ENCODE peak calls at places on chromosomes 2 and 18, in six cellular contexts. One of them, this sample, is unnamed.

GRCh38 chr2:241035142-241035817 is 36.9 kb downstream of the SNED1 start:
- DNase-seq in tibial artery: no peak
- DNase-seq in tibial nerve: no peak
- DNase-seq in brain microvascular endothelial cell: no peak
- DNase-seq in B cell: peak; percentile 67
- DNase-seq in esophagus squamous epithelium: no peak
- DNase-seq in this sample: peak; percentile 37

GRCh38 chr18:4672152-4672551 is 217.0 kb upstream of the DLGAP1 start:
- DNase-seq in tibial nerve: no peak
- DNase-seq in esophagus squamous epithelium: no peak
- DNase-seq in tibial artery: no peak
- DNase-seq in B cell: no peak
- DNase-seq in brain microvascular endothelial cell: no peak
- DNase-seq in this sample: no peak

GRCh38 chr2:150472122-150472899 is 15.2 kb downstream of the RND3 start:
- DNase-seq in esophagus squamous epithelium: no peak
- DNase-seq in tibial nerve: peak; percentile 29
- DNase-seq in B cell: no peak
- DNase-seq in brain microvascular endothelial cell: peak; percentile 93
- DNase-seq in tibial artery: peak; percentile 76
- DNase-seq in this sample: no peak

GRCh38 chr2:26567534-26567933 is 73.6 kb downstream of the CIB4 start:
- DNase-seq in B cell: no peak
- DNase-seq in brain microvascular endothelial cell: no peak
- DNase-seq in tibial artery: peak; percentile 29
- DNase-seq in tibial nerve: no peak
- DNase-seq in esophagus squamous epithelium: no peak
- DNase-seq in this sample: no peak

GRCh38 chr2:240600451-240600961 is 14.0 kb downstream of the CAPN10 start:
- DNase-seq in brain microvascular endothelial cell: no peak
- DNase-seq in tibial nerve: no peak
- DNase-seq in esophagus squamous epithelium: no peak
- DNase-seq in B cell: no peak
- DNase-seq in tibial artery: peak; percentile 53
- DNase-seq in this sample: no peak

GRCh38 chr2:71454221-71455010 is 1.1 kb downstream of the DYSF start:
- DNase-seq in B cell: no peak
- DNase-seq in tibial artery: peak; percentile 85
- DNase-seq in esophagus squamous epithelium: no peak
- DNase-seq in tibial nerve: no peak
- DNase-seq in brain microvascular endothelial cell: no peak
- DNase-seq in this sample: no peak

GRCh38 chr2:176088048-176088936 is 4.2 kb upstream of the HOXD13 start:
- DNase-seq in tibial nerve: peak; percentile 36
- DNase-seq in tibial artery: peak; percentile 71
- DNase-seq in B cell: no peak
- DNase-seq in esophagus squamous epithelium: no peak
- DNase-seq in brain microvascular endothelial cell: peak; percentile 15
- DNase-seq in this sample: peak; percentile 54

GRCh38 chr2:158403237-158403636 is 53.3 kb downstream of the CCDC148 start:
- DNase-seq in brain microvascular endothelial cell: no peak
- DNase-seq in tibial nerve: no peak
- DNase-seq in B cell: no peak
- DNase-seq in tibial artery: no peak
- DNase-seq in esophagus squamous epithelium: no peak
- DNase-seq in this sample: no peak

GRCh38 chr2:211745295-211746097 is 793.1 kb downstream of the ERBB4 start:
- DNase-seq in esophagus squamous epithelium: no peak
- DNase-seq in tibial nerve: peak; percentile 7
- DNase-seq in B cell: peak; percentile 13
- DNase-seq in brain microvascular endothelial cell: peak; percentile 65
- DNase-seq in tibial artery: no peak
- DNase-seq in this sample: peak; percentile 50

GRCh38 chr2:21467910-21468309 is 344.1 kb downstream of the TDRD15 start:
- DNase-seq in tibial nerve: no peak
- DNase-seq in tibial artery: no peak
- DNase-seq in esophagus squamous epithelium: no peak
- DNase-seq in brain microvascular endothelial cell: no peak
- DNase-seq in B cell: no peak
- DNase-seq in this sample: no peak

GRCh38 chr2:120802161-120802560 is 66.5 kb downstream of the GLI2 start:
- DNase-seq in tibial nerve: peak; percentile 22
- DNase-seq in tibial artery: no peak
- DNase-seq in brain microvascular endothelial cell: no peak
- DNase-seq in B cell: no peak
- DNase-seq in esophagus squamous epithelium: no peak
- DNase-seq in this sample: no peak

GRCh38 chr18:46946656-46947282 is 29.4 kb downstream of the KATNAL2 start:
- DNase-seq in brain microvascular endothelial cell: peak; percentile 96
- DNase-seq in B cell: peak; percentile 70
- DNase-seq in tibial nerve: peak; percentile 60
- DNase-seq in esophagus squamous epithelium: no peak
- DNase-seq in tibial artery: peak; percentile 80
- DNase-seq in this sample: peak; percentile 79

GRCh38 chr2:56449449-56449860 is 265.7 kb downstream of the CCDC85A start:
- DNase-seq in B cell: no peak
- DNase-seq in tibial artery: no peak
- DNase-seq in esophagus squamous epithelium: no peak
- DNase-seq in brain microvascular endothelial cell: no peak
- DNase-seq in tibial nerve: no peak
- DNase-seq in this sample: no peak

GRCh38 chr18:58195278-58195721 is 151.3 kb downstream of the NEDD4L start:
- DNase-seq in brain microvascular endothelial cell: no peak
- DNase-seq in B cell: peak; percentile 38
- DNase-seq in tibial nerve: no peak
- DNase-seq in esophagus squamous epithelium: no peak
- DNase-seq in tibial artery: no peak
- DNase-seq in this sample: peak; percentile 30

GRCh38 chr18:3595282-3596273 is 145.6 kb downstream of the TGIF1 start:
- DNase-seq in tibial artery: no peak
- DNase-seq in brain microvascular endothelial cell: peak; percentile 92
- DNase-seq in esophagus squamous epithelium: no peak
- DNase-seq in B cell: peak; percentile 44
- DNase-seq in tibial nerve: peak; percentile 48
- DNase-seq in this sample: peak; percentile 54

GRCh38 chr2:210681481-210681880 is 125.1 kb downstream of the CPS1 start:
- DNase-seq in brain microvascular endothelial cell: no peak
- DNase-seq in tibial nerve: no peak
- DNase-seq in tibial artery: no peak
- DNase-seq in B cell: no peak
- DNase-seq in esophagus squamous epithelium: no peak
- DNase-seq in this sample: no peak

GRCh38 chr2:71510196-71510807 is 56.9 kb downstream of the DYSF start:
- DNase-seq in tibial artery: peak; percentile 81
- DNase-seq in esophagus squamous epithelium: no peak
- DNase-seq in tibial nerve: peak; percentile 72
- DNase-seq in brain microvascular endothelial cell: peak; percentile 55
- DNase-seq in B cell: peak; percentile 75
- DNase-seq in this sample: peak; percentile 84

GRCh38 chr18:24414349-24415003 is 12.0 kb upstream of the IMPACT start:
- DNase-seq in esophagus squamous epithelium: no peak
- DNase-seq in B cell: no peak
- DNase-seq in tibial nerve: no peak
- DNase-seq in brain microvascular endothelial cell: no peak
- DNase-seq in tibial artery: no peak
- DNase-seq in this sample: no peak

GRCh38 chr2:19739256-19739655 is 162.5 kb downstream of the TTC32 start:
- DNase-seq in esophagus squamous epithelium: no peak
- DNase-seq in tibial artery: peak; percentile 83
- DNase-seq in tibial nerve: peak; percentile 21
- DNase-seq in brain microvascular endothelial cell: no peak
- DNase-seq in B cell: no peak
- DNase-seq in this sample: no peak

GRCh38 chr2:66389651-66390131 is 45.2 kb upstream of the MEIS1 start:
- DNase-seq in tibial artery: no peak
- DNase-seq in esophagus squamous epithelium: no peak
- DNase-seq in tibial nerve: no peak
- DNase-seq in brain microvascular endothelial cell: no peak
- DNase-seq in B cell: no peak
- DNase-seq in this sample: no peak

DNA sequence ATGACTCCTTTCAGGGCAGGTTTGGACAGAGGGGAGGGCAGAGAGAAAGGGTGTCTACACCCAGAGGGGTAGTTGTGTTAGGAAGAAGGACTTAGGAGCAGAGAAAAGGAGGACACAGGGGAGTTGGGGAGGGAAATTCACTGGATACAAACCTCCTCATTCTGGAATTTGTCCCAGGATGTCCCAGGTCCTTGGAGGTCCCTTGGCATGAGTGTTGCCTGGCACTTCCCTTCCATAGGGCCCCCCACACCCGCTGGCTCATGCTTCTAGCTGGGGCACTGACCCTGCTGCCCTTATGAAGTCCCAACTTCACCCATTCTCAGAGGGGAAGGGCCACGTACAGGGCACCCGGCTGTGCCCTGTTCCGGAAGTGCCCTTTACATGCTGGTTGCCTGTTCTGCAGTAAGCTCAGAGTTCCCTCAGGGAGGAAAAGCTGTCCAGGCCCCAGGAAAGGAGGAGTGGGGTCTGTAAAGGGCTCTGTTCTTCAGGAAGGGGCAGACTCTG is 93.6 kb upstream of the SMAD2 start:
- DNase-seq in B cell: no peak
- DNase-seq in brain microvascular endothelial cell: no peak
- DNase-seq in tibial artery: peak; percentile 48
- DNase-seq in esophagus squamous epithelium: no peak
- DNase-seq in tibial nerve: no peak
- DNase-seq in this sample: no peak
- TF ChIP-seq CTCF in B cell: no peak
- TF ChIP-seq CTCF in brain microvascular endothelial cell: no peak
- TF ChIP-seq CTCF in tibial artery: no peak
- TF ChIP-seq CTCF in esophagus squamous epithelium: no peak
- TF ChIP-seq CTCF in tibial nerve: no peak
- TF ChIP-seq CTCF in this sample: no peak

GRCh38 chr2:25129901-25130520 is 38.4 kb downstream of the POMC start:
- DNase-seq in B cell: peak; percentile 12
- DNase-seq in esophagus squamous epithelium: no peak
- DNase-seq in brain microvascular endothelial cell: no peak
- DNase-seq in tibial artery: no peak
- DNase-seq in tibial nerve: no peak
- DNase-seq in this sample: no peak
- TF ChIP-seq CTCF in B cell: no peak
- TF ChIP-seq CTCF in esophagus squamous epithelium: no peak
- TF ChIP-seq CTCF in brain microvascular endothelial cell: no peak
- TF ChIP-seq CTCF in tibial artery: no peak
- TF ChIP-seq CTCF in tibial nerve: peak; percentile 19
- TF ChIP-seq CTCF in this sample: no peak

GRCh38 chr2:42624047-42624446 is 55.6 kb downstream of the MTA3 start:
- DNase-seq in tibial artery: no peak
- DNase-seq in esophagus squamous epithelium: no peak
- DNase-seq in B cell: no peak
- DNase-seq in brain microvascular endothelial cell: no peak
- DNase-seq in tibial nerve: no peak
- DNase-seq in this sample: no peak

GRCh38 chr2:42622943-42623676 is 54.7 kb downstream of the MTA3 start:
- DNase-seq in esophagus squamous epithelium: no peak
- DNase-seq in brain microvascular endothelial cell: no peak
- DNase-seq in tibial artery: no peak
- DNase-seq in B cell: no peak
- DNase-seq in tibial nerve: no peak
- DNase-seq in this sample: no peak

GRCh38 chr2:42614838-42615237 is 46.4 kb downstream of the MTA3 start:
- DNase-seq in esophagus squamous epithelium: no peak
- DNase-seq in brain microvascular endothelial cell: no peak
- DNase-seq in tibial artery: no peak
- DNase-seq in B cell: no peak
- DNase-seq in tibial nerve: no peak
- DNase-seq in this sample: no peak

GRCh38 chr2:42618116-42618515 is 49.7 kb downstream of the MTA3 start:
- DNase-seq in B cell: no peak
- DNase-seq in tibial artery: no peak
- DNase-seq in esophagus squamous epithelium: no peak
- DNase-seq in tibial nerve: no peak
- DNase-seq in brain microvascular endothelial cell: no peak
- DNase-seq in this sample: no peak

GRCh38 chr2:42618972-42619371 is 50.5 kb downstream of the MTA3 start:
- DNase-seq in B cell: no peak
- DNase-seq in brain microvascular endothelial cell: peak; percentile 79
- DNase-seq in esophagus squamous epithelium: no peak
- DNase-seq in tibial artery: no peak
- DNase-seq in tibial nerve: no peak
- DNase-seq in this sample: no peak
- TF ChIP-seq CTCF in B cell: no peak
- TF ChIP-seq CTCF in brain microvascular endothelial cell: no peak
- TF ChIP-seq CTCF in esophagus squamous epithelium: no peak
- TF ChIP-seq CTCF in tibial artery: no peak
- TF ChIP-seq CTCF in tibial nerve: no peak
- TF ChIP-seq CTCF in this sample: no peak

GRCh38 chr2:110877031-110877827 is 144.9 kb downstream of the ACOXL start:
- DNase-seq in esophagus squamous epithelium: no peak
- DNase-seq in B cell: no peak
- DNase-seq in brain microvascular endothelial cell: no peak
- DNase-seq in tibial nerve: no peak
- DNase-seq in tibial artery: no peak
- DNase-seq in this sample: no peak

GRCh38 chr2:110875384-110875725 is 143.0 kb downstream of the ACOXL start:
- DNase-seq in B cell: no peak
- DNase-seq in tibial nerve: no peak
- DNase-seq in brain microvascular endothelial cell: no peak
- DNase-seq in esophagus squamous epithelium: no peak
- DNase-seq in tibial artery: no peak
- DNase-seq in this sample: no peak

GRCh38 chr2:110874565-110875383 is 142.4 kb downstream of the ACOXL start:
- DNase-seq in tibial nerve: no peak
- DNase-seq in esophagus squamous epithelium: no peak
- DNase-seq in tibial artery: no peak
- DNase-seq in brain microvascular endothelial cell: no peak
- DNase-seq in B cell: no peak
- DNase-seq in this sample: peak; percentile 62

GRCh38 chr2:110878150-110878549 is 145.8 kb downstream of the ACOXL start:
- DNase-seq in brain microvascular endothelial cell: no peak
- DNase-seq in tibial artery: no peak
- DNase-seq in B cell: no peak
- DNase-seq in esophagus squamous epithelium: no peak
- DNase-seq in tibial nerve: no peak
- DNase-seq in this sample: no peak

DNA sequence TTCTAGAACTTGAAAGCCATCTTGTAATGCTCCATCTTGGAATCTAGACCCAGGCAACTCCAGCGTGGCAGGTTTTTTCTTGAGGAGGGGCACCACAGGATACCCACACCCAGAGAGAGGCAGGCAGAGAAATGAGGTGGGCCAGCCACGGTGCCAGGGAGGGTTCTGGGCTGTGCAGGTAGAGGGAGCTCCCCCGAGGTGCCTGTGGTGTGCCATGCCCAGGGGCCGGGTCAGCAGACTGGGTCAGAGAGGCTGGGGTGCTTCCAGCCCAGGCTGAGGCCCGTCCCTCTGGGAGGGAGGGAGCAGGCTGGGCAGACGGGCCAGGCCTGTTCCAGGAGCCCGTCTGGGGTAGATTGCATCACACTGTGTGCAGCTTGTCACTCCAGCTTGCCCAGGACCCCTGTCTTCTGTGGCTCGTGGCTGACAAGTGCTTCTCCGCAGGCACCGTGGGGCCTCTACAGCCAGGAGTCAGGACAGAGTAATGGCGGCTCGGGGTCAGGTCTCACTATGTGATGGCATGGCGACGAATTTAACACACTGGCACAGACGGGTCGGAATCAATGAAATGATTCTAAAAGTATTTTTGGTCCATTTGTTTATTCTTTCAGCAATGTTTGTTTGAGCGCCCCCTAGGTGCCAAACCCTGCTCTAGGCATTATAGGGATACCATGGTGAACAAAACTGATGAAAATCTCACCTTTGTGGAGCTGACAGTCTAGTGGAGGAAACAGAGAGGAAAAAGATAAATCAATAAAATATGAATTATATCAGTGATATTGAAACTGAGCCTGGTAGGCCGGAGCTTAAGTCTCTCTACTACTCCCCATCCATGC is 144.0 kb downstream of the ACOXL start:
- DNase-seq in tibial nerve: no peak
- DNase-seq in esophagus squamous epithelium: no peak
- DNase-seq in tibial artery: no peak
- DNase-seq in B cell: no peak
- DNase-seq in brain microvascular endothelial cell: no peak
- DNase-seq in this sample: no peak
- TF ChIP-seq CTCF in tibial nerve: no peak
- TF ChIP-seq CTCF in esophagus squamous epithelium: no peak
- TF ChIP-seq CTCF in tibial artery: no peak
- TF ChIP-seq CTCF in B cell: no peak
- TF ChIP-seq CTCF in brain microvascular endothelial cell: no peak
- TF ChIP-seq CTCF in this sample: peak; percentile 28

This sample was measured in GM10248.